ENCODE peak calls at places on chromosomes 4 and X, in seven cellular contexts. V is adrenal gland, D is AG04450, M is aorta, S is breast epithelium, K is right cardiac atrium, U is uterus. X is an unnamed sample.

GRCh38 chr4:120005091-120005490 is 61.6 kb downstream of the MAD2L1 start:
- DNase-seq in V (no peak), D (no peak), M (no peak), S (no peak), K (no peak), U (no peak), X (no peak)

GRCh38 chr4:82801910-82802521 is 3.4 kb upstream of the SCD5 start:
- DNase-seq in V (peak; percentile 60), D (no peak), M (no peak), S (no peak), K (no peak), U (no peak), X (no peak)

GRCh38 chr4:173883821-173884220 is 353.8 kb upstream of the HAND2 start:
- DNase-seq in V (no peak), D (peak; percentile 13), M (no peak), S (no peak), K (no peak), U (no peak), X (no peak)

GRCh38 chrX:3451566-3451965 is 105.1 kb upstream of the MXRA5 start:
- DNase-seq in V (no peak), D (no peak), M (no peak), S (no peak), K (no peak), U (no peak), X (no peak)

GRCh38 chrX:137234651-137235402 is 201.0 kb upstream of the GPR101 start:
- DNase-seq in V (no peak), D (no peak), M (no peak), S (no peak), K (no peak), U (no peak), X (no peak)

GRCh38 chr4:38306482-38307071 is 346.4 kb downstream of the PTTG2 start:
- DNase-seq in V (no peak), D (no peak), M (no peak), S (no peak), K (no peak), U (no peak), X (no peak)

GRCh38 chr4:188275686-188276085 is 136.4 kb downstream of the TRIML1 start:
- DNase-seq in V (no peak), D (no peak), M (no peak), S (no peak), K (no peak), U (no peak), X (no peak)

GRCh38 chr4:184329235-184330007 is 111.7 kb upstream of the ENPP6 start:
- DNase-seq in V (no peak), D (no peak), M (no peak), S (peak; percentile 66), K (no peak), U (no peak), X (no peak)

GRCh38 chr4:53923921-53924320 is 140.5 kb downstream of the CHIC2 start:
- DNase-seq in V (no peak), D (no peak), M (no peak), S (no peak), K (no peak), U (no peak), X (no peak)

GRCh38 chr4:128954941-128955340 is 138.4 kb downstream of the SCLT1 start:
- DNase-seq in V (no peak), D (no peak), M (no peak), S (no peak), K (no peak), U (no peak), X (no peak)

GRCh38 chr4:40778090-40778489 is 28.3 kb downstream of the NSUN7 start:
- DNase-seq in V (no peak), D (no peak), M (no peak), S (no peak), K (no peak), U (no peak), X (no peak)

GRCh38 chrX:19990519-19991349 is at the start of gene BCLAF3:
- DNase-seq in V (peak; percentile 90), D (peak; percentile 55), M (peak; percentile 93), S (peak; percentile 79), K (peak; percentile 96), U (peak; percentile 91), X (peak; percentile 83)

GRCh38 chr4:114025176-114025777 is 45.8 kb upstream of the ARSJ start:
- DNase-seq in V (no peak), D (no peak), M (no peak), S (no peak), K (no peak), U (no peak), X (no peak)

GRCh38 chr4:98540803-98541202 is 117.6 kb downstream of the TSPAN5 start:
- DNase-seq in V (no peak), D (no peak), M (no peak), S (no peak), K (no peak), U (no peak), X (no peak)

GRCh38 chr4:178966644-178967043 is 1524.4 kb upstream of the AGA start:
- DNase-seq in V (no peak), D (no peak), M (no peak), S (no peak), K (no peak), U (no peak), X (no peak)

GRCh38 chr4:114512595-114513295 is 85.9 kb upstream of the UGT8 start:
- DNase-seq in V (no peak), D (no peak), M (no peak), S (no peak), K (no peak), U (no peak), X (no peak)

GRCh38 chr4:184765473-184766346 is 31.8 kb upstream of the CENPU start:
- DNase-seq in V (no peak), D (no peak), M (no peak), S (no peak), K (no peak), U (no peak), X (no peak)

GRCh38 chrX:132373610-132374009 is 115.2 kb downstream of the MBNL3 start:
- DNase-seq in V (no peak), D (no peak), M (no peak), S (no peak), K (no peak), U (no peak), X (no peak)
- H3K27me3 ChIP-seq in V (no peaks in the 10 kb centered on the region), D (no peaks in the 10 kb centered on the region), M (no peaks in the 10 kb centered on the region), S (no peaks in the 10 kb centered on the region), K (no peaks in the 10 kb centered on the region), U (peaks cover 3% of the 10 kb centered on the region), X (no peaks in the 10 kb centered on the region)

DNA sequence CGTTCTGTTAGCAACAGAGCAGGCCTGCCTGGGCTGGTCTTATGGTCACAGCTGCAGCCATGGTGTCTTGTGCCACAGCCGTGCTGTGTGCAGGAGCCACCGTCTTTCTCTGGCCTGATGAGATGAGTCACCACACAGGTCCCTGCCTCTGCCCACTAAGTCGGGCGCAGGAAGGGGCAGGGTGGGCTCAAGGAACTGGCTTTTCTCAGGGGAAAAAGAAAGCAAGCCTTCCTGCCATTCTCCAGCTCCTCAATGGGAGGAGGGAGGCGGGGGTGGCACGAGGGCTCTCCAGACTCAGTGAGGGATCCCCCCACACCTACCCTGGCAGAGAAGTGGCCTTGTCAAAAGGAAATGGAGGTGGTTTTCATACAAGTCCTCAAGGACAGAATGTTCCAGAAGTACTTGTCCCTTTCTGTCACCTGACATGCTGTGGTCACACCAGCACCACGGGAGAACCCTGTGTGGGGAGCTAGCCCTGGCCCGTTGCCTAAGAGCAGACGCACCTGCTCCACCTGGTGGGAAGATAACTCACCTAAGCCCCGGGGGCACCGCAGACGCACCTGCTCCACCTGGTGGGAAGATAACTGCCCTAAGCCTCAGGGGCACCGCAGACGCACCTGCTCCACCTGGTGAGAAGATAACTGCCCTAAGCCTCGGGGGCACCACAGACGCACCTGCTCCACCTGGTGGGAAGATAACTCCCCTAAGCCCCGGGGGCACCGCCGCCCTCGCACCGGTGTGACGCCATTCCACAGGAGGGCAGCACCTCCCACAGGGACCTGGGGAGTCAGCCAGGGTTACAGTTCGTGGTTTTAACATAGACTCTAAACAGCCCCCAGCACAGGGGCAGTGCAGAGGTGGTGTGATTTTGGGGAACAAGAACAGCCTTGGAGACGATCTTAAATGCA is 18.5 kb downstream of the UVSSA start:
- DNase-seq in V (no peak), D (no peak), M (peak; percentile 29), S (peak; percentile 75), K (peak; percentile 25), U (no peak), X (no peak)
- H3K27ac ChIP-seq in V (no peak overlapping the region), D (no peak overlapping the region), M (no peak overlapping the region), S (peak overlapping the region; percentile 57), K (no peak overlapping the region), U (no peak overlapping the region), X (no peak overlapping the region)

GRCh38 chr4:64158648-64159326 is 250.5 kb downstream of the TECRL start:
- DNase-seq in V (peak; percentile 79), D (no peak), M (peak; percentile 36), S (no peak), K (peak; percentile 20), U (no peak), X (no peak)
- H3K4me3 ChIP-seq in V (no peak overlapping the region), D (no peak overlapping the region), M (no peak overlapping the region), S (peak overlapping the region; percentile 40), K (peak overlapping the region; percentile 54), U (no peak overlapping the region), X (no peak overlapping the region)

GRCh38 chrX:109475174-109475891 is 6.6 kb downstream of the GUCY2F start:
- DNase-seq in V (peak; percentile 49), D (peak; percentile 2), M (peak; percentile 38), S (peak; percentile 17), K (peak; percentile 45), U (peak; percentile 20), X (peak; percentile 61)
- H3K27me3 ChIP-seq in V (peaks cover 27% of the 10 kb centered on the region), D (no peaks in the 10 kb centered on the region), M (no peaks in the 10 kb centered on the region), S (no peaks in the 10 kb centered on the region), K (no peaks in the 10 kb centered on the region), U (peaks cover 13% of the 10 kb centered on the region), X (peaks cover 83% of the 10 kb centered on the region)

DNA sequence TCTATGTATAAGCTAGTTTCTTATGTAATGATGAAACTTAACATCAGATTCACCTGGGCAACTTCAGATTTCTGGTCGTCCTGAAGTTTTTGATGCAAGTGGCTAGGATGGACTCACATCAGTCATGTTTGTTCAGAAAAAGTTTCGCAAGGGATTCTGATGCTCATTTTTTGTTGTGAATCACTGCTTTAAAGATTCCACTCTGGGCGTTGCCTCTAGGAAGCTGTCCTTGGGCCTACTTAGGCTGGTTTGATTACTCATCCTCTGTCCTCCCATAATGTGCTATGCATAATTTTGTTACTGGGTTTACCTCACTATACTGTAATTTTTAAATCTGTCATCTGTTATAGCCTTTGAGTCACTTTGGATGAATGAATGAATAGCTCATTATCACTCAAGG is 30.8 kb downstream of the HERC3 start:
- DNase-seq in V (peak; percentile 81), D (no peak), M (no peak), S (no peak), K (no peak), U (no peak), X (no peak)
- H3K27ac ChIP-seq in V (no peak overlapping the region), D (no peak overlapping the region), M (no peak overlapping the region), S (no peak overlapping the region), K (no peak overlapping the region), U (no peak overlapping the region), X (no peak overlapping the region)

GRCh38 chr4:20354120-20354519 is 102.4 kb downstream of the SLIT2 start:
- DNase-seq in V (no peak), D (no peak), M (no peak), S (no peak), K (no peak), U (no peak), X (no peak)

GRCh38 chr4:20356565-20356964 is 104.9 kb downstream of the SLIT2 start:
- DNase-seq in V (no peak), D (no peak), M (no peak), S (no peak), K (no peak), U (no peak), X (no peak)

GRCh38 chr4:20352172-20352431 is 100.4 kb downstream of the SLIT2 start:
- DNase-seq in V (no peak), D (no peak), M (no peak), S (no peak), K (no peak), U (no peak), X (no peak)

GRCh38 chr4:20351360-20352171 is 99.9 kb downstream of the SLIT2 start:
- DNase-seq in V (no peak), D (no peak), M (no peak), S (no peak), K (no peak), U (no peak), X (no peak)

GRCh38 chr4:20353646-20354045 is 101.9 kb downstream of the SLIT2 start:
- DNase-seq in V (no peak), D (no peak), M (no peak), S (no peak), K (no peak), U (no peak), X (no peak)
- H3K4me3 ChIP-seq in V (no peak overlapping the region), D (no peak overlapping the region), M (no peak overlapping the region), S (no peak overlapping the region), K (no peak overlapping the region), U (no peak overlapping the region), X (no peak overlapping the region)